ENCODE peak calls at places on chromosomes 3 and 15, in eight cellular contexts. One of them, this sample, is unnamed.

GRCh38 chr15:65326109-65326508 is 21.6 kb downstream of the RNU5B-1 start:
- DNase-seq in HFF-Myc: no peak
- DNase-seq in stimulated activated CD4-positive, alpha-beta T cell treated with anti-CD3 and anti-CD28 coated beads, Interleukin-4, amount 100 ng/mL, for 1 hour: no peak
- DNase-seq in AG04450: no peak
- DNase-seq in activated CD8-positive, alpha-beta memory T cell treated with anti-CD3 and anti-CD28 coated beads, Interleukin-2, amount 50 U/mL, for 4 hours: no peak
- DNase-seq in NCI-H1417: peak; percentile 47
- DNase-seq in anterior cingulate cortex: peak; percentile 21
- DNase-seq in fibroblast of lung: no peak
- DNase-seq in this sample: no peak

GRCh38 chr3:174436367-174436766 is 422.8 kb upstream of the NAALADL2 start:
- DNase-seq in HFF-Myc: no peak
- DNase-seq in stimulated activated CD4-positive, alpha-beta T cell treated with anti-CD3 and anti-CD28 coated beads, Interleukin-4, amount 100 ng/mL, for 1 hour: no peak
- DNase-seq in AG04450: no peak
- DNase-seq in activated CD8-positive, alpha-beta memory T cell treated with anti-CD3 and anti-CD28 coated beads, Interleukin-2, amount 50 U/mL, for 4 hours: no peak
- DNase-seq in NCI-H1417: no peak
- DNase-seq in anterior cingulate cortex: no peak
- DNase-seq in fibroblast of lung: peak; percentile 19
- DNase-seq in this sample: no peak

GRCh38 chr3:197590313-197590962 is 34.7 kb upstream of the BDH1 start:
- DNase-seq in HFF-Myc: no peak
- DNase-seq in stimulated activated CD4-positive, alpha-beta T cell treated with anti-CD3 and anti-CD28 coated beads, Interleukin-4, amount 100 ng/mL, for 1 hour: no peak
- DNase-seq in AG04450: no peak
- DNase-seq in activated CD8-positive, alpha-beta memory T cell treated with anti-CD3 and anti-CD28 coated beads, Interleukin-2, amount 50 U/mL, for 4 hours: no peak
- DNase-seq in NCI-H1417: no peak
- DNase-seq in anterior cingulate cortex: no peak
- DNase-seq in fibroblast of lung: no peak
- DNase-seq in this sample: peak; percentile 75

GRCh38 chr15:31279221-31280036 is 47.2 kb upstream of the KLF13 start:
- DNase-seq in HFF-Myc: no peak
- DNase-seq in stimulated activated CD4-positive, alpha-beta T cell treated with anti-CD3 and anti-CD28 coated beads, Interleukin-4, amount 100 ng/mL, for 1 hour: no peak
- DNase-seq in AG04450: no peak
- DNase-seq in activated CD8-positive, alpha-beta memory T cell treated with anti-CD3 and anti-CD28 coated beads, Interleukin-2, amount 50 U/mL, for 4 hours: no peak
- DNase-seq in NCI-H1417: no peak
- DNase-seq in anterior cingulate cortex: no peak
- DNase-seq in fibroblast of lung: no peak
- DNase-seq in this sample: peak; percentile 48

GRCh38 chr15:63014578-63014977 is 28.0 kb upstream of the TPM1 start:
- DNase-seq in HFF-Myc: no peak
- DNase-seq in stimulated activated CD4-positive, alpha-beta T cell treated with anti-CD3 and anti-CD28 coated beads, Interleukin-4, amount 100 ng/mL, for 1 hour: no peak
- DNase-seq in AG04450: no peak
- DNase-seq in activated CD8-positive, alpha-beta memory T cell treated with anti-CD3 and anti-CD28 coated beads, Interleukin-2, amount 50 U/mL, for 4 hours: no peak
- DNase-seq in NCI-H1417: no peak
- DNase-seq in anterior cingulate cortex: no peak
- DNase-seq in fibroblast of lung: no peak
- DNase-seq in this sample: no peak

GRCh38 chr3:64985072-64985471 is 297.3 kb upstream of the ADAMTS9 start:
- DNase-seq in HFF-Myc: no peak
- DNase-seq in stimulated activated CD4-positive, alpha-beta T cell treated with anti-CD3 and anti-CD28 coated beads, Interleukin-4, amount 100 ng/mL, for 1 hour: no peak
- DNase-seq in AG04450: no peak
- DNase-seq in activated CD8-positive, alpha-beta memory T cell treated with anti-CD3 and anti-CD28 coated beads, Interleukin-2, amount 50 U/mL, for 4 hours: no peak
- DNase-seq in NCI-H1417: no peak
- DNase-seq in anterior cingulate cortex: no peak
- DNase-seq in fibroblast of lung: no peak
- DNase-seq in this sample: no peak

GRCh38 chr15:32790352-32790999 is 72.7 kb downstream of the GREM1 start:
- DNase-seq in HFF-Myc: peak; percentile 29
- DNase-seq in stimulated activated CD4-positive, alpha-beta T cell treated with anti-CD3 and anti-CD28 coated beads, Interleukin-4, amount 100 ng/mL, for 1 hour: no peak
- DNase-seq in AG04450: peak; percentile 43
- DNase-seq in activated CD8-positive, alpha-beta memory T cell treated with anti-CD3 and anti-CD28 coated beads, Interleukin-2, amount 50 U/mL, for 4 hours: no peak
- DNase-seq in NCI-H1417: no peak
- DNase-seq in anterior cingulate cortex: no peak
- DNase-seq in fibroblast of lung: peak; percentile 51
- DNase-seq in this sample: no peak

GRCh38 chr3:8622873-8623725 is 21.5 kb downstream of the SSUH2 start:
- DNase-seq in HFF-Myc: peak; percentile 26
- DNase-seq in stimulated activated CD4-positive, alpha-beta T cell treated with anti-CD3 and anti-CD28 coated beads, Interleukin-4, amount 100 ng/mL, for 1 hour: peak; percentile 36
- DNase-seq in AG04450: peak; percentile 36
- DNase-seq in activated CD8-positive, alpha-beta memory T cell treated with anti-CD3 and anti-CD28 coated beads, Interleukin-2, amount 50 U/mL, for 4 hours: no peak
- DNase-seq in NCI-H1417: peak; percentile 55
- DNase-seq in anterior cingulate cortex: no peak
- DNase-seq in fibroblast of lung: peak; percentile 69
- DNase-seq in this sample: peak; percentile 70

GRCh38 chr15:55552926-55553325 is 35.2 kb downstream of the PYGO1 start:
- DNase-seq in HFF-Myc: no peak
- DNase-seq in stimulated activated CD4-positive, alpha-beta T cell treated with anti-CD3 and anti-CD28 coated beads, Interleukin-4, amount 100 ng/mL, for 1 hour: no peak
- DNase-seq in AG04450: peak; percentile 41
- DNase-seq in activated CD8-positive, alpha-beta memory T cell treated with anti-CD3 and anti-CD28 coated beads, Interleukin-2, amount 50 U/mL, for 4 hours: no peak
- DNase-seq in NCI-H1417: no peak
- DNase-seq in anterior cingulate cortex: no peak
- DNase-seq in fibroblast of lung: peak; percentile 82
- DNase-seq in this sample: peak; percentile 21

GRCh38 chr3:53187430-53187829 is 26.4 kb downstream of the PRKCD start:
- DNase-seq in HFF-Myc: no peak
- DNase-seq in stimulated activated CD4-positive, alpha-beta T cell treated with anti-CD3 and anti-CD28 coated beads, Interleukin-4, amount 100 ng/mL, for 1 hour: no peak
- DNase-seq in AG04450: no peak
- DNase-seq in activated CD8-positive, alpha-beta memory T cell treated with anti-CD3 and anti-CD28 coated beads, Interleukin-2, amount 50 U/mL, for 4 hours: no peak
- DNase-seq in NCI-H1417: no peak
- DNase-seq in anterior cingulate cortex: no peak
- DNase-seq in fibroblast of lung: peak; percentile 24
- DNase-seq in this sample: no peak

GRCh38 chr15:55965091-55965490 is 28.3 kb downstream of the NEDD4 start:
- DNase-seq in HFF-Myc: no peak
- DNase-seq in stimulated activated CD4-positive, alpha-beta T cell treated with anti-CD3 and anti-CD28 coated beads, Interleukin-4, amount 100 ng/mL, for 1 hour: no peak
- DNase-seq in AG04450: no peak
- DNase-seq in activated CD8-positive, alpha-beta memory T cell treated with anti-CD3 and anti-CD28 coated beads, Interleukin-2, amount 50 U/mL, for 4 hours: no peak
- DNase-seq in NCI-H1417: no peak
- DNase-seq in anterior cingulate cortex: no peak
- DNase-seq in fibroblast of lung: no peak
- DNase-seq in this sample: no peak

GRCh38 chr3:128438488-128439072 is 28.1 kb downstream of the DNAJB8 start:
- DNase-seq in HFF-Myc: no peak
- DNase-seq in stimulated activated CD4-positive, alpha-beta T cell treated with anti-CD3 and anti-CD28 coated beads, Interleukin-4, amount 100 ng/mL, for 1 hour: no peak
- DNase-seq in AG04450: no peak
- DNase-seq in activated CD8-positive, alpha-beta memory T cell treated with anti-CD3 and anti-CD28 coated beads, Interleukin-2, amount 50 U/mL, for 4 hours: no peak
- DNase-seq in NCI-H1417: no peak
- DNase-seq in anterior cingulate cortex: no peak
- DNase-seq in fibroblast of lung: no peak
- DNase-seq in this sample: no peak

GRCh38 chr15:90379263-90379662 is 8.8 kb upstream of the IQGAP1 start:
- DNase-seq in HFF-Myc: no peak
- DNase-seq in stimulated activated CD4-positive, alpha-beta T cell treated with anti-CD3 and anti-CD28 coated beads, Interleukin-4, amount 100 ng/mL, for 1 hour: no peak
- DNase-seq in AG04450: no peak
- DNase-seq in activated CD8-positive, alpha-beta memory T cell treated with anti-CD3 and anti-CD28 coated beads, Interleukin-2, amount 50 U/mL, for 4 hours: no peak
- DNase-seq in NCI-H1417: no peak
- DNase-seq in anterior cingulate cortex: no peak
- DNase-seq in fibroblast of lung: no peak
- DNase-seq in this sample: no peak

GRCh38 chr15:79430901-79431635 is 1.1 kb upstream of the MINAR1 start:
- DNase-seq in HFF-Myc: no peak
- DNase-seq in stimulated activated CD4-positive, alpha-beta T cell treated with anti-CD3 and anti-CD28 coated beads, Interleukin-4, amount 100 ng/mL, for 1 hour: no peak
- DNase-seq in AG04450: no peak
- DNase-seq in activated CD8-positive, alpha-beta memory T cell treated with anti-CD3 and anti-CD28 coated beads, Interleukin-2, amount 50 U/mL, for 4 hours: no peak
- DNase-seq in NCI-H1417: no peak
- DNase-seq in anterior cingulate cortex: no peak
- DNase-seq in fibroblast of lung: no peak
- DNase-seq in this sample: no peak

GRCh38 chr3:184341925-184342324 is 4.5 kb downstream of the FAM131A start:
- DNase-seq in HFF-Myc: no peak
- DNase-seq in stimulated activated CD4-positive, alpha-beta T cell treated with anti-CD3 and anti-CD28 coated beads, Interleukin-4, amount 100 ng/mL, for 1 hour: no peak
- DNase-seq in AG04450: no peak
- DNase-seq in activated CD8-positive, alpha-beta memory T cell treated with anti-CD3 and anti-CD28 coated beads, Interleukin-2, amount 50 U/mL, for 4 hours: no peak
- DNase-seq in NCI-H1417: no peak
- DNase-seq in anterior cingulate cortex: no peak
- DNase-seq in fibroblast of lung: no peak
- DNase-seq in this sample: peak; percentile 95

GRCh38 chr3:56725175-56725574 is 42.1 kb upstream of the TASOR start:
- DNase-seq in HFF-Myc: no peak
- DNase-seq in stimulated activated CD4-positive, alpha-beta T cell treated with anti-CD3 and anti-CD28 coated beads, Interleukin-4, amount 100 ng/mL, for 1 hour: peak; percentile 22
- DNase-seq in AG04450: no peak
- DNase-seq in activated CD8-positive, alpha-beta memory T cell treated with anti-CD3 and anti-CD28 coated beads, Interleukin-2, amount 50 U/mL, for 4 hours: peak; percentile 58
- DNase-seq in NCI-H1417: no peak
- DNase-seq in anterior cingulate cortex: no peak
- DNase-seq in fibroblast of lung: no peak
- DNase-seq in this sample: no peak

GRCh38 chr15:89472785-89473256 is 23.6 kb downstream of the RHCG start:
- DNase-seq in HFF-Myc: no peak
- DNase-seq in stimulated activated CD4-positive, alpha-beta T cell treated with anti-CD3 and anti-CD28 coated beads, Interleukin-4, amount 100 ng/mL, for 1 hour: peak; percentile 25
- DNase-seq in AG04450: peak; percentile 1
- DNase-seq in activated CD8-positive, alpha-beta memory T cell treated with anti-CD3 and anti-CD28 coated beads, Interleukin-2, amount 50 U/mL, for 4 hours: no peak
- DNase-seq in NCI-H1417: peak; percentile 73
- DNase-seq in anterior cingulate cortex: no peak
- DNase-seq in fibroblast of lung: peak; percentile 41
- DNase-seq in this sample: peak; percentile 72

GRCh38 chr3:107684431-107684925 is 161.7 kb downstream of the BBX start:
- DNase-seq in HFF-Myc: no peak
- DNase-seq in stimulated activated CD4-positive, alpha-beta T cell treated with anti-CD3 and anti-CD28 coated beads, Interleukin-4, amount 100 ng/mL, for 1 hour: no peak
- DNase-seq in AG04450: no peak
- DNase-seq in activated CD8-positive, alpha-beta memory T cell treated with anti-CD3 and anti-CD28 coated beads, Interleukin-2, amount 50 U/mL, for 4 hours: no peak
- DNase-seq in NCI-H1417: peak; percentile 43
- DNase-seq in anterior cingulate cortex: no peak
- DNase-seq in fibroblast of lung: no peak
- DNase-seq in this sample: no peak

GRCh38 chr3:38717603-38718240 is 68.2 kb upstream of the SCN5A start:
- DNase-seq in HFF-Myc: no peak
- DNase-seq in stimulated activated CD4-positive, alpha-beta T cell treated with anti-CD3 and anti-CD28 coated beads, Interleukin-4, amount 100 ng/mL, for 1 hour: no peak
- DNase-seq in AG04450: no peak
- DNase-seq in activated CD8-positive, alpha-beta memory T cell treated with anti-CD3 and anti-CD28 coated beads, Interleukin-2, amount 50 U/mL, for 4 hours: no peak
- DNase-seq in NCI-H1417: no peak
- DNase-seq in anterior cingulate cortex: no peak
- DNase-seq in fibroblast of lung: no peak
- DNase-seq in this sample: no peak

GRCh38 chr15:99443056-99443756 is 122.6 kb upstream of the MEF2A start:
- DNase-seq in HFF-Myc: no peak
- DNase-seq in stimulated activated CD4-positive, alpha-beta T cell treated with anti-CD3 and anti-CD28 coated beads, Interleukin-4, amount 100 ng/mL, for 1 hour: no peak
- DNase-seq in AG04450: no peak
- DNase-seq in activated CD8-positive, alpha-beta memory T cell treated with anti-CD3 and anti-CD28 coated beads, Interleukin-2, amount 50 U/mL, for 4 hours: no peak
- DNase-seq in NCI-H1417: no peak
- DNase-seq in anterior cingulate cortex: no peak
- DNase-seq in fibroblast of lung: no peak
- DNase-seq in this sample: no peak

GRCh38 chr3:133804896-133805295 is 719 bp upstream of the SRPRB start:
- DNase-seq in HFF-Myc: no peak
- DNase-seq in stimulated activated CD4-positive, alpha-beta T cell treated with anti-CD3 and anti-CD28 coated beads, Interleukin-4, amount 100 ng/mL, for 1 hour: no peak
- DNase-seq in AG04450: no peak
- DNase-seq in activated CD8-positive, alpha-beta memory T cell treated with anti-CD3 and anti-CD28 coated beads, Interleukin-2, amount 50 U/mL, for 4 hours: no peak
- DNase-seq in NCI-H1417: peak; percentile 49
- DNase-seq in anterior cingulate cortex: no peak
- DNase-seq in fibroblast of lung: no peak
- DNase-seq in this sample: no peak

GRCh38 chr15:92848852-92849598 is 51.1 kb upstream of the CHD2 start:
- DNase-seq in HFF-Myc: peak; percentile 46
- DNase-seq in stimulated activated CD4-positive, alpha-beta T cell treated with anti-CD3 and anti-CD28 coated beads, Interleukin-4, amount 100 ng/mL, for 1 hour: peak; percentile 27
- DNase-seq in AG04450: peak; percentile 70
- DNase-seq in activated CD8-positive, alpha-beta memory T cell treated with anti-CD3 and anti-CD28 coated beads, Interleukin-2, amount 50 U/mL, for 4 hours: peak; percentile 23
- DNase-seq in NCI-H1417: no peak
- DNase-seq in anterior cingulate cortex: no peak
- DNase-seq in fibroblast of lung: peak; percentile 92
- DNase-seq in this sample: no peak

GRCh38 chr3:50274371-50275104 is 4.3 kb upstream of the LSMEM2 start:
- DNase-seq in HFF-Myc: no peak
- DNase-seq in stimulated activated CD4-positive, alpha-beta T cell treated with anti-CD3 and anti-CD28 coated beads, Interleukin-4, amount 100 ng/mL, for 1 hour: peak; percentile 78
- DNase-seq in AG04450: no peak
- DNase-seq in activated CD8-positive, alpha-beta memory T cell treated with anti-CD3 and anti-CD28 coated beads, Interleukin-2, amount 50 U/mL, for 4 hours: peak; percentile 62
- DNase-seq in NCI-H1417: peak; percentile 46
- DNase-seq in anterior cingulate cortex: no peak
- DNase-seq in fibroblast of lung: peak; percentile 67
- DNase-seq in this sample: peak; percentile 71

GRCh38 chr15:74917676-74918075 is 11.0 kb upstream of the FAM219B start:
- DNase-seq in HFF-Myc: no peak
- DNase-seq in stimulated activated CD4-positive, alpha-beta T cell treated with anti-CD3 and anti-CD28 coated beads, Interleukin-4, amount 100 ng/mL, for 1 hour: no peak
- DNase-seq in AG04450: no peak
- DNase-seq in activated CD8-positive, alpha-beta memory T cell treated with anti-CD3 and anti-CD28 coated beads, Interleukin-2, amount 50 U/mL, for 4 hours: no peak
- DNase-seq in NCI-H1417: no peak
- DNase-seq in anterior cingulate cortex: no peak
- DNase-seq in fibroblast of lung: peak; percentile 14
- DNase-seq in this sample: no peak

GRCh38 chr3:69143605-69144004 is 21.2 kb upstream of the LMOD3 start:
- DNase-seq in HFF-Myc: no peak
- DNase-seq in stimulated activated CD4-positive, alpha-beta T cell treated with anti-CD3 and anti-CD28 coated beads, Interleukin-4, amount 100 ng/mL, for 1 hour: no peak
- DNase-seq in AG04450: no peak
- DNase-seq in activated CD8-positive, alpha-beta memory T cell treated with anti-CD3 and anti-CD28 coated beads, Interleukin-2, amount 50 U/mL, for 4 hours: no peak
- DNase-seq in NCI-H1417: peak; percentile 26
- DNase-seq in anterior cingulate cortex: no peak
- DNase-seq in fibroblast of lung: peak; percentile 79
- DNase-seq in this sample: no peak

This sample was measured in body of pancreas.